ENCODE peak calls at places on chromosomes 5 and 9, in nine cellular contexts. O is osteocyte, R is RWPE2, L is B cell, N is Right ventricle myocardium superior, V is NCI-H2171, Z is SK-MEL-5, F is kidney glomerular epithelial cell, I is ELF-1. G is an unnamed sample.

GRCh38 chr5:21680661-21681060 is 1172.5 kb downstream of the CDH12 start:
- DNase-seq in O (no peak), R (no peak), L (no peak), N (no peak), V (no peak), Z (no peak), F (no peak), I (no peak), G (no peak)

GRCh38 chr5:79133121-79133656 is 21.6 kb downstream of the BHMT start:
- DNase-seq in O (no peak), R (no peak), L (no peak), N (no peak), V (peak; percentile 9), Z (peak; percentile 54), F (peak; percentile 72), I (no peak), G (no peak)

GRCh38 chr5:114361724-114362196 is at the start of gene KCNN2:
- DNase-seq in O (peak; percentile 91), R (peak; percentile 78), L (no peak), N (peak; percentile 84), V (peak; percentile 59), Z (peak; percentile 96), F (peak; percentile 4), I (peak; percentile 94), G (peak; percentile 97)

GRCh38 chr5:91938441-91938840 is 555.3 kb upstream of the ARRDC3 start:
- DNase-seq in O (no peak), R (no peak), L (no peak), N (no peak), V (no peak), Z (no peak), F (no peak), I (no peak), G (no peak)

GRCh38 chr9:93003552-93004407 is 54.7 kb upstream of the SUSD3 start:
- DNase-seq in O (peak; percentile 84), R (peak; percentile 66), L (peak; percentile 60), N (peak; percentile 68), V (peak; percentile 72), Z (peak; percentile 74), F (peak; percentile 21), I (peak; percentile 78), G (peak; percentile 89)

GRCh38 chr5:74953961-74954720 is 88.0 kb upstream of the FAM169A start:
- DNase-seq in O (no peak), R (no peak), L (no peak), N (no peak), V (no peak), Z (no peak), F (peak; percentile 71), I (no peak), G (no peak)

GRCh38 chr5:28473531-28474107 is 1435.2 kb upstream of the CDH9 start:
- DNase-seq in O (no peak), R (no peak), L (no peak), N (no peak), V (no peak), Z (peak; percentile 69), F (peak; percentile 9), I (no peak), G (no peak)

GRCh38 chr9:122128432-122129343 is 30.9 kb downstream of the NDUFA8 start:
- DNase-seq in O (no peak), R (no peak), L (no peak), N (peak; percentile 72), V (no peak), Z (no peak), F (no peak), I (no peak), G (peak; percentile 42)

GRCh38 chr9:137431416-137431931 is 8.3 kb downstream of the NOXA1 start:
- DNase-seq in O (no peak), R (no peak), L (no peak), N (peak; percentile 31), V (no peak), Z (no peak), F (no peak), I (no peak), G (no peak)

GRCh38 chr5:9391080-9391479 is 154.8 kb downstream of the SEMA5A start:
- DNase-seq in O (no peak), R (no peak), L (no peak), N (no peak), V (no peak), Z (no peak), F (no peak), I (no peak), G (no peak)

GRCh38 chr9:127546125-127546832 is 65.8 kb upstream of the STXBP1 start:
- DNase-seq in O (no peak), R (no peak), L (no peak), N (no peak), V (no peak), Z (no peak), F (no peak), I (no peak), G (no peak)

GRCh38 chr9:130291474-130291873 is 25.9 kb downstream of the HMCN2 start:
- DNase-seq in O (no peak), R (no peak), L (no peak), N (no peak), V (no peak), Z (no peak), F (no peak), I (no peak), G (no peak)

GRCh38 chr5:68722357-68722756 is 371.5 kb upstream of the SLC30A5 start:
- DNase-seq in O (no peak), R (no peak), L (no peak), N (no peak), V (no peak), Z (no peak), F (no peak), I (no peak), G (no peak)

GRCh38 chr5:36158144-36158543 is 6.2 kb downstream of the SKP2 start:
- DNase-seq in O (no peak), R (no peak), L (no peak), N (no peak), V (peak; percentile 23), Z (no peak), F (no peak), I (no peak), G (no peak)

GRCh38 chr9:84301851-84302250 is 38.7 kb downstream of the SLC28A3 start:
- DNase-seq in O (no peak), R (no peak), L (no peak), N (no peak), V (no peak), Z (no peak), F (no peak), I (no peak), G (no peak)

GRCh38 chr9:131099088-131099611 is 2.8 kb downstream of the AIF1L start:
- DNase-seq in O (no peak), R (no peak), L (no peak), N (no peak), V (no peak), Z (no peak), F (no peak), I (no peak), G (no peak)

GRCh38 chr5:16787278-16787677 is 148.8 kb downstream of the MYO10 start:
- DNase-seq in O (no peak), R (no peak), L (no peak), N (no peak), V (no peak), Z (no peak), F (no peak), I (no peak), G (no peak)

GRCh38 chr5:164563370-164563769 is 1058.0 kb downstream of the MAT2B start:
- DNase-seq in O (no peak), R (no peak), L (no peak), N (no peak), V (no peak), Z (no peak), F (no peak), I (no peak), G (no peak)

GRCh38 chr9:130629443-130630090 is 34.8 kb upstream of the PRDM12 start:
- DNase-seq in O (no peak), R (no peak), L (no peak), N (no peak), V (no peak), Z (no peak), F (no peak), I (peak; percentile 25), G (peak; percentile 46)

GRCh38 chr5:81819556-81820314 is 68.8 kb upstream of the SSBP2 start:
- DNase-seq in O (no peak), R (no peak), L (no peak), N (no peak), V (peak; percentile 7), Z (no peak), F (no peak), I (no peak), G (no peak)

GRCh38 chr5:154972476-154973080 is 31.7 kb downstream of the MRPL22 start:
- DNase-seq in O (no peak), R (no peak), L (no peak), N (no peak), V (peak; percentile 7), Z (peak; percentile 70), F (peak; percentile 42), I (peak; percentile 36), G (peak; percentile 80)

GRCh38 chr9:81058776-81059175 is 630.6 kb downstream of the TLE1 start:
- DNase-seq in O (no peak), R (no peak), L (no peak), N (no peak), V (no peak), Z (no peak), F (no peak), I (no peak), G (no peak)

GRCh38 chr5:35852084-35852734 is 4.5 kb upstream of the IL7R start:
- DNase-seq in O (no peak), R (no peak), L (no peak), N (peak; percentile 37), V (no peak), Z (peak; percentile 51), F (no peak), I (no peak), G (no peak)

GRCh38 chr5:150485770-150486401 is 22.0 kb upstream of the NDST1 start:
- DNase-seq in O (peak; percentile 88), R (no peak), L (no peak), N (peak; percentile 84), V (peak; percentile 18), Z (peak; percentile 22), F (no peak), I (no peak), G (peak; percentile 83)

G was measured in endodermal cell.